ENCODE peak calls at places on chromosomes 12 and 14, in nine cellular contexts. I, R, F, M, S, E, D, O and C are unnamed samples.

GRCh38 chr14:74858022-74858421 is 17.9 kb downstream of the PROX2 start:
- DNase-seq in F (no peak), M (no peak), I (no peak), R (no peak), D (no peak), E (no peak), S (no peak), O (no peak), C (no peak)

GRCh38 chr12:101995684-101996083 is 66.1 kb downstream of the WASHC3 start:
- DNase-seq in R (no peak), I (no peak), O (no peak), F (no peak), D (no peak), S (no peak), E (no peak), M (no peak), C (no peak)

GRCh38 chr12:27969011-27969900 is 3.3 kb downstream of the PTHLH start:
- DNase-seq in M (peak), F (peak), R (no peak), S (no peak), I (no peak), D (no peak), E (peak), O (peak), C (peak)

GRCh38 chr14:94555991-94556390 is 5.3 kb upstream of the SERPINA4 start:
- DNase-seq in F (no peak), D (no peak), S (no peak), E (no peak), O (no peak), I (no peak), M (no peak), R (no peak), C (no peak)

GRCh38 chr14:59630281-59630963 is 53.8 kb upstream of the CCDC175 start:
- DNase-seq in S (no peak), I (no peak), R (peak), F (peak), D (no peak), M (peak), O (peak), E (no peak), C (peak)

GRCh38 chr12:70283232-70283631 is 40.0 kb downstream of the CNOT2 start:
- DNase-seq in I (no peak), E (no peak), M (no peak), R (no peak), F (no peak), S (no peak), D (no peak), O (no peak), C (no peak)

GRCh38 chr14:78131616-78132015 is 38.6 kb upstream of the NRXN3 start:
- DNase-seq in S (no peak), I (no peak), O (no peak), M (no peak), R (no peak), D (no peak), E (no peak), F (peak), C (no peak)

GRCh38 chr12:29957835-29958234 is 174.1 kb upstream of the TMTC1 start:
- DNase-seq in I (no peak), E (no peak), O (no peak), D (no peak), S (no peak), F (no peak), M (no peak), R (no peak), C (peak)

GRCh38 chr14:23520899-23521521 is 30.6 kb downstream of the ZFHX2 start:
- DNase-seq in R (no peak), F (no peak), O (no peak), E (no peak), S (no peak), D (no peak), M (no peak), I (no peak), C (no peak)

GRCh38 chr14:101359221-101360044 is 201.9 kb upstream of the DIO3 start:
- DNase-seq in F (no peak), D (no peak), M (no peak), E (no peak), I (peak), R (no peak), S (no peak), O (peak), C (no peak)

GRCh38 chr12:47504775-47505446 is 200.9 kb downstream of the RPAP3 start:
- DNase-seq in R (no peak), M (peak), O (peak), F (no peak), I (no peak), S (no peak), E (no peak), D (no peak), C (no peak)